ENCODE peak calls at places on chromosomes 7 and 10, in four cellular contexts. F, P, U and R are unnamed samples. For H3K9me3, the result is how much of the 10 kb centered on the place peaks cover.

GRCh38 chr7:19112290-19113000 is 5.0 kb downstream of the TWIST1 start:
- DNase-seq in P (no peak), U (no peak), F (no peak), R (no peak)

GRCh38 chr7:66413379-66414114 is 208.4 kb downstream of the TPST1 start:
- DNase-seq in F (no peak), P (peak), U (no peak), R (peak)

GRCh38 chr7:44587843-44588711 is 6.0 kb upstream of the TMED4 start:
- DNase-seq in P (no peak), F (peak), U (peak), R (peak)

GRCh38 chr10:98047009-98047741 is 16.8 kb upstream of the CRTAC1 start:
- DNase-seq in F (no peak), U (no peak), P (no peak), R (no peak)

GRCh38 chr10:23294638-23295247 is 49.9 kb downstream of the C10orf67 start:
- DNase-seq in P (no peak), F (peak), U (no peak), R (no peak)

GRCh38 chr7:101804087-101804631 is 13.3 kb upstream of the CUX1 start:
- DNase-seq in U (no peak), F (no peak), P (no peak), R (no peak)

GRCh38 chr10:28254290-28254985 is 48.4 kb downstream of the MPP7 start:
- DNase-seq in F (peak), U (no peak), P (no peak), R (no peak)

GRCh38 chr7:144786522-144786921 is 49.3 kb downstream of the TPK1 start:
- DNase-seq in F (peak), U (no peak), P (no peak), R (no peak)

GRCh38 chr7:152869041-152869676 is 109.6 kb downstream of the ACTR3B start:
- DNase-seq in U (no peak), P (no peak), F (no peak), R (no peak)

GRCh38 chr7:38744746-38745145 is 113.6 kb upstream of the AMPH start:
- DNase-seq in P (no peak), U (no peak), F (no peak), R (peak)

GRCh38 chr7:75963383-75963995 is 30.9 kb downstream of the TMEM120A start:
- DNase-seq in F (no peak), U (no peak), P (no peak), R (no peak)

GRCh38 chr7:50362142-50362541 is 57.6 kb downstream of the IKZF1 start:
- DNase-seq in U (no peak), P (no peak), F (no peak), R (no peak)

GRCh38 chr7:4739528-4739992 is 35.9 kb upstream of the AP5Z1 start:
- DNase-seq in P (peak), F (no peak), U (peak), R (no peak)

GRCh38 chr7:43954524-43955228 is 28.4 kb downstream of the UBE2D4 start:
- DNase-seq in P (peak), F (peak), U (peak), R (peak)

GRCh38 chr7:130148561-130148960 is 56.6 kb downstream of the TMEM209 start:
- DNase-seq in U (no peak), F (no peak), P (no peak), R (no peak)

GRCh38 chr7:12719978-12720377 is 32.5 kb downstream of the ARL4A start:
- DNase-seq in U (no peak), P (no peak), F (no peak), R (no peak)

GRCh38 chr10:58586282-58586681 is 73.6 kb downstream of the BICC1 start:
- DNase-seq in P (no peak), F (no peak), U (no peak), R (no peak)

GRCh38 chr7:23467731-23468720 is 2.3 kb downstream of the IGF2BP3 start:
- DNase-seq in U (peak), F (no peak), P (peak), R (no peak)

GRCh38 chr7:43926193-43927043 is at the start of gene UBE2D4:
- DNase-seq in U (peak), P (peak), F (peak), R (peak)

GRCh38 chr10:133251388-133252222 is 13.9 kb downstream of the VENTX start:
- DNase-seq in U (no peak), P (no peak), F (no peak), R (no peak)

GRCh38 chr10:34801066-34801738 is 13.9 kb downstream of the PARD3 start:
- DNase-seq in P (no peak), U (no peak), F (no peak), R (no peak)

GRCh38 chr7:139598642-139599041 is 75.2 kb downstream of the CLEC2L start:
- DNase-seq in P (no peak), F (no peak), U (no peak), R (no peak)

GRCh38 chr10:4131407-4132215 is 346.6 kb upstream of the KLF6 start:
- DNase-seq in F (no peak), U (no peak), P (no peak), R (no peak)

GRCh38 chr10:80579849-80580645 is 42.3 kb downstream of the SH2D4B start:
- DNase-seq in P (no peak), U (no peak), F (no peak), R (no peak)

GRCh38 chr7:105141068-105141467 is 127.1 kb downstream of the KMT2E start:
- DNase-seq in P (peak), F (peak), U (peak), R (no peak)

GRCh38 chr7:3042861-3043489 is 692 bp downstream of the CARD11 start:
- DNase-seq in U (no peak), P (peak), F (no peak), R (no peak)

GRCh38 chr10:62727935-62728334 is 76.6 kb upstream of the ADO start:
- DNase-seq in P (no peak), F (no peak), U (no peak), R (no peak)

GRCh38 chr10:12995425-12995861 is 6.1 kb downstream of the CCDC3 start:
- DNase-seq in U (no peak), F (no peak), P (no peak), R (no peak)

GRCh38 chr7:151782598-151783448 is 94.1 kb downstream of the PRKAG2 start:
- DNase-seq in F (peak), U (peak), P (peak), R (peak)

GRCh38 chr10:15180736-15181135 is 12.2 kb upstream of the NMT2 start:
- DNase-seq in F (no peak), P (no peak), U (peak), R (no peak)

GRCh38 chr10:69086131-69086530 is 1.8 kb upstream of the SRGN start:
- DNase-seq in F (no peak), P (peak), U (no peak), R (no peak)

GRCh38 chr7:156461881-156462665 is 178.5 kb upstream of the RNF32 start:
- DNase-seq in F (no peak), P (no peak), U (no peak), R (no peak)

GRCh38 chr7:4871056-4871680 is 9.3 kb upstream of the PAPOLB start:
- DNase-seq in F (no peak), P (no peak), U (no peak), R (no peak)

GRCh38 chr7:117470777-117471176 is 9.0 kb upstream of the CFTR start:
- DNase-seq in F (no peak), P (no peak), U (no peak), R (no peak)

GRCh38 chr7:4733936-4734528 is 41.4 kb upstream of the AP5Z1 start:
- DNase-seq in P (no peak), U (no peak), F (no peak), R (no peak)

GRCh38 chr10:75967491-75967890 is 536.1 kb downstream of the LRMDA start:
- DNase-seq in U (no peak), F (no peak), P (no peak), R (no peak)

GRCh38 chr10:68231106-68231901 is 609 bp downstream of the ATOH7 start:
- DNase-seq in U (peak), P (peak), F (peak), R (peak)

GRCh38 chr10:85788570-85788969 is 578.0 kb downstream of the GRID1 start:
- DNase-seq in F (no peak), P (no peak), U (no peak), R (no peak)

GRCh38 chr7:98810166-98810802 is 59.5 kb downstream of the TMEM130 start:
- DNase-seq in F (no peak), P (no peak), U (no peak), R (no peak)

GRCh38 chr7:64869121-64869725 is 33.9 kb upstream of the ZNF273 start:
- DNase-seq in F (no peak), P (no peak), U (no peak), R (no peak)

GRCh38 chr7:64872351-64872750 is 30.7 kb upstream of the ZNF273 start:
- DNase-seq in U (no peak), F (no peak), P (no peak), R (no peak)

GRCh38 chr7:64871761-64872160 is 31.3 kb upstream of the ZNF273 start:
- DNase-seq in U (no peak), F (no peak), P (no peak), R (no peak)

GRCh38 chr7:64869912-64870562 is 33.0 kb upstream of the ZNF273 start:
- DNase-seq in F (no peak), U (no peak), P (no peak), R (no peak)

GRCh38 chr7:64870656-64871055 is 32.4 kb upstream of the ZNF273 start:
- DNase-seq in F (no peak), U (no peak), P (no peak), R (no peak)
- H3K9me3 ChIP-seq in F (under half), U (under half), P (under half), R (under half)

DNA sequence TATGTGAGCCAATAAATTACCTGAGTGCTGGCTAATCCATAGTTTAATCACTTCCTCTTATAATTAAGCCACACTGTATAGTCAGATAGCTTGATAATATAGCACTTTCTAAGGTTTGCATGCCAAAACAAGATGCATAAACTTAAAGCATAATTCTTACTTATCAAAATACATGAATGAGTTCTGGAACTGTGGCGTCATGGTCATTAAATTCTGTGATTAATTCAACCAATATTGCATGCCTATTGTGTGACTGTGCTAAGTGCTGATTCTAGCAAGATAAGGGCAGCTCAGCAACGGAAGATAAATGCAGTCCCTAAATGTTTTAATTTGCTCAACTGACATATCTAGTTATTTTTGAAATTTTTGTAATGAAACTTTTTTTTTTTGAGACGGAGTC is 29.7 kb downstream of the HOXA1 start:
- DNase-seq in P (no peak), F (no peak), U (no peak), R (peak)
- TF ChIP-seq TCF7L2 in P (no peak), F (no peak), U (no peak), R (no peak)

GRCh38 chr10:103985726-103986125 is 18.8 kb downstream of the SLK start:
- DNase-seq in P (no peak), U (no peak), F (no peak), R (no peak)

GRCh38 chr10:103990170-103990930 is 23.4 kb downstream of the SLK start:
- DNase-seq in U (no peak), P (no peak), F (no peak), R (no peak)

GRCh38 chr10:103983367-103983911 is 16.5 kb downstream of the SLK start:
- DNase-seq in F (no peak), P (no peak), U (no peak), R (no peak)

GRCh38 chr10:103982639-103983038 is 15.7 kb downstream of the SLK start:
- DNase-seq in U (peak), F (peak), P (peak), R (no peak)

GRCh38 chr10:103986360-103986759 is 19.4 kb downstream of the SLK start:
- DNase-seq in F (no peak), U (no peak), P (no peak), R (no peak)
- H3K9me3 ChIP-seq in F (under half), U (under half), P (under half), R (under half)

GRCh38 chr10:11906714-11907113 is 83.6 kb downstream of the PROSER2 start:
- DNase-seq in U (no peak), P (no peak), F (no peak), R (no peak)
- TF ChIP-seq TCF7L2 in U (no peak), P (no peak), F (no peak), R (no peak)

GRCh38 chr10:131516285-131516684 is 204.8 kb upstream of the TCERG1L start:
- DNase-seq in U (no peak), F (no peak), P (no peak), R (no peak)

GRCh38 chr10:131511391-131511790 is 199.9 kb upstream of the TCERG1L start:
- DNase-seq in U (no peak), P (no peak), F (no peak), R (no peak)

GRCh38 chr10:131514454-131514853 is 202.9 kb upstream of the TCERG1L start:
- DNase-seq in F (no peak), P (no peak), U (no peak), R (no peak)

GRCh38 chr10:131513445-131513844 is 201.9 kb upstream of the TCERG1L start:
- DNase-seq in U (no peak), F (no peak), P (no peak), R (no peak)

DNA sequence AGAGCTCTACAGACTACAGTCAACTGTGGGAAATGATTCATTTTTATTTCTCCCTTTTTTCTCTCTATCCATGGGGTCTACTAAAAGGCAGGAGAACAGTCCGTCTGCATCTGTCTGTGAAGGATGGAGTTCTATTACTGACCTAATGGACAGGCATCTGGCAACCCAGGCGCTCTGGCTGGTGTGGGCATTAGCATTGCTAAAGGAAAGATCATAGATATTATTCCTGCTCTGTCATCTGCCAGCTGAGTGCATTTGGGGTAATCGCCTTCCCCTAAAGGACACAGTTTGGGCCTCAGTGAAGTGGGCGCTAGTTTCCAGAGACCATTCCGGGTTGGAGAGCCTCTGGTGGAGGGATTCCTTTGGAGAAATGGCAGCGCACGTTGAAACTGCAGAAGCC is 201.3 kb upstream of the TCERG1L start:
- DNase-seq in P (no peak), U (no peak), F (no peak), R (no peak)
- H3K9me3 ChIP-seq in P (under half), U (under half), F (under half), R (under half)

GRCh38 chr7:106788637-106789036 is 76.4 kb upstream of the PIK3CG start:
- DNase-seq in P (no peak), F (no peak), U (no peak), R (no peak)
- TF ChIP-seq TCF7L2 in P (no peak), F (no peak), U (no peak), R (no peak)

DNA sequence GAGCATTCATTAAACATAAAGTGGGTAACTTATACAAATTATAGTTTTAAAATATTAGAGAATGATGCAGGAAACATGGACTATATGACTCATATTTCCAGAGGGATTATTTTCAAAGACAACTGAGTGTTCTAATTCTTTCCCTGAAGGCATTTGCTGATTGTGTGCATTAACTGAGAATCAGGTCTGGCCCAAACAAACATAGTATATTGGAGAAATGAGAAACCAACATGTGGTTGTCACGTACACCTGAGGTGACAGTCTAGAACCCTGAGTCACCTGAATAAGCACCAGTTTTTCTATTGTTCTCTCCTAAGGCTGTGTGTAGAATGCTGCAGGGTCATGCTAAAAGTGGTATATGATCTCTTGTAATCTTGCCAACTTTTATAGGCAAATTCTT is 1125.7 kb downstream of the XPNPEP1 start:
- DNase-seq in P (no peak), U (no peak), F (no peak), R (no peak)
- H3K9me3 ChIP-seq in P (under half), U (half or more), F (under half), R (under half)

DNA sequence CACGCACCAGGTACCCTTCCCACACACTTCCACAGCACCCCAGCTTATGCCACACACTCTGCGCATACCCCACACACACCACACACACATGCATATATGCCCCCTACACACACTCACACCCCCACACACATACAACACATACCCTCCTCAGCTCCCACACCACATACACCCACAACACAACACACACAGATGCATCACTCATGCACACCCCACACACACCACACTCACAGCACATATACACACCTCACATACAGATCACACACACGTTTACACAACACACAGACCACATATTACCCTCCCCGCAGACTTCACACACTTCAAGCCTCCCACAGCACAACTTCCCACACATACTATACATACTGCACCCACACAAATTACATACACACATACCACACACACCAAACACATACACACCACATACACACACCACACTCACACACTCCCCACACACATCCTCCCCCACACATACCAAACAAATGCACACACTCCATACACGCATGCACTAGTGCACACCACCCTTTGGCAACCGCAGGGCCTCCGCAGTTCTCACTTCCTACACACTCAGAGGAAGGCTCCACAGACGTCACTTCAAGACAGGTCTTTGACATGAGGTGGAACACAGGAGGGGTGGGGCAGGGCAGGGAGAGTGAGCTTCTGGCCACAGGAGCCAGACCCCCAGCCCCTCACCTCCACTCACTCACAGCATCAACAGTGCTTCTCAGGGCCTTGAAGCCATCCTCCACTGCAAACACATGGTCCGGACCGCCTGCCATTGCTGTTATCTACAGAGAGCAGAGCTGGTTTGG is 18.5 kb upstream of the ANTXRL start:
- DNase-seq in P (no peak), U (no peak), F (no peak), R (no peak)
- TF ChIP-seq TCF7L2 in P (no peak), U (no peak), F (no peak), R (no peak)

GRCh38 chr7:159139202-159139601 is 5.5 kb downstream of the VIPR2 start:
- DNase-seq in F (no peak), P (no peak), U (no peak), R (no peak)
- H3K9me3 ChIP-seq in F (under half), P (under half), U (under half), R (under half)

GRCh38 chr7:81810448-81811155 is 40.8 kb upstream of the HGF start:
- DNase-seq in F (no peak), P (no peak), U (no peak), R (no peak)
- TF ChIP-seq TCF7L2 in F (no peak), P (no peak), U (no peak), R (no peak)